ENCODE peak calls at places on chromosome 9, in seven cellular contexts. Q, J, M, P, D, Z and F are unnamed samples.

GRCh38 chr9:22170990-22171663 is 162.0 kb upstream of the CDKN2B start:
- DNase-seq in Z (no peak), M (no peak), P (no peak), Q (no peak), D (no peak), J (no peak), F (no peak)

GRCh38 chr9:105205787-105206511 is 38.5 kb upstream of the SLC44A1 start:
- DNase-seq in J (no peak), Z (peak; percentile 80), Q (no peak), P (peak; percentile 45), M (no peak), D (peak; percentile 94), F (peak; percentile 14)

GRCh38 chr9:92147030-92147853 is 32.0 kb upstream of the SPTLC1 start:
- DNase-seq in D (peak; percentile 94), M (no peak), Z (peak; percentile 74), J (peak; percentile 92), Q (no peak), P (peak; percentile 98), F (no peak)

GRCh38 chr9:88464851-88465250 is 70.1 kb upstream of the NXNL2 start:
- DNase-seq in M (no peak), D (peak; percentile 25), Z (no peak), P (no peak), J (no peak), Q (no peak), F (no peak)

GRCh38 chr9:17531642-17532254 is 47.1 kb upstream of the SH3GL2 start:
- DNase-seq in Q (peak; percentile 25), P (peak; percentile 74), D (peak; percentile 60), J (peak; percentile 45), M (peak; percentile 36), Z (no peak), F (no peak)

GRCh38 chr9:127686461-127687393 is 20.1 kb upstream of the CFAP157 start:
- DNase-seq in Q (no peak), Z (no peak), M (no peak), D (no peak), J (no peak), P (no peak), F (no peak)

GRCh38 chr9:90883661-90884060 is 82.0 kb downstream of the SYK start:
- DNase-seq in Z (no peak), Q (no peak), M (no peak), P (no peak), D (no peak), J (no peak), F (no peak)

GRCh38 chr9:22084336-22085035 is 75.4 kb upstream of the CDKN2B start:
- DNase-seq in M (no peak), P (peak; percentile 96), Z (no peak), J (no peak), D (peak; percentile 97), Q (no peak), F (no peak)

GRCh38 chr9:32590898-32591297 is 17.9 kb upstream of the NDUFB6 start:
- DNase-seq in Q (no peak), D (no peak), Z (no peak), M (no peak), J (no peak), P (no peak), F (no peak)

GRCh38 chr9:133701981-133702797 is 36.0 kb downstream of the SARDH start:
- DNase-seq in D (peak; percentile 15), M (no peak), Z (no peak), P (no peak), J (no peak), Q (peak; percentile 81), F (no peak)

GRCh38 chr9:30329441-30329840 is 2055.0 kb upstream of the ACO1 start:
- DNase-seq in Z (no peak), M (no peak), J (no peak), D (no peak), P (no peak), Q (no peak), F (no peak)

GRCh38 chr9:110123364-110124095 is 84.4 kb downstream of the C9orf152 start:
- DNase-seq in D (peak; percentile 81), J (no peak), P (peak; percentile 45), Z (no peak), M (no peak), Q (no peak), F (no peak)

GRCh38 chr9:6925841-6926240 is 168.1 kb downstream of the KDM4C start:
- DNase-seq in M (no peak), D (no peak), J (peak; percentile 76), P (no peak), Z (no peak), Q (no peak), F (no peak)

GRCh38 chr9:21506910-21507795 is 25.0 kb upstream of the IFNE start:
- DNase-seq in J (no peak), D (peak; percentile 91), Z (no peak), P (peak; percentile 82), M (no peak), Q (no peak), F (no peak)

GRCh38 chr9:65444943-65445342 is 159.9 kb upstream of the FOXD4L5 start:
- DNase-seq in P (no peak), D (no peak), Z (no peak), M (no peak), J (no peak), Q (no peak), F (no peak)

GRCh38 chr9:4678679-4679267 is 596 bp upstream of the CDC37L1 start:
- DNase-seq in J (no peak), D (peak; percentile 19), Q (peak; percentile 71), M (peak; percentile 12), P (no peak), Z (no peak), F (no peak)

GRCh38 chr9:82488702-82489578 is 500.4 kb downstream of the SPATA31D1 start:
- DNase-seq in J (no peak), P (peak; percentile 80), M (no peak), Q (no peak), D (peak; percentile 88), Z (no peak), F (no peak)

GRCh38 chr9:76433851-76434250 is 25.1 kb upstream of the GCNT1 start:
- DNase-seq in P (peak; percentile 39), M (no peak), Q (no peak), J (no peak), Z (no peak), D (peak; percentile 83), F (no peak)

GRCh38 chr9:88590558-88591146 is 55.7 kb downstream of the NXNL2 start:
- DNase-seq in D (no peak), Q (no peak), M (no peak), J (peak; percentile 51), Z (no peak), P (no peak), F (no peak)

GRCh38 chr9:92527832-92528536 is 7.8 kb downstream of the ECM2 start:
- DNase-seq in Z (no peak), J (no peak), D (no peak), P (no peak), M (no peak), Q (no peak), F (no peak)

GRCh38 chr9:12797037-12797436 is 22.2 kb downstream of the LURAP1L start:
- DNase-seq in J (no peak), Z (no peak), P (no peak), M (no peak), Q (no peak), D (no peak), F (no peak)

GRCh38 chr9:124298646-124299235 is 41.0 kb downstream of the NEK6 start:
- DNase-seq in M (no peak), J (no peak), P (no peak), Q (no peak), D (no peak), Z (no peak), F (no peak)

GRCh38 chr9:84139296-84140100 is 158.9 kb downstream of the RMI1 start:
- DNase-seq in M (no peak), Z (no peak), D (peak; percentile 12), J (no peak), P (no peak), Q (no peak), F (no peak)

GRCh38 chr9:84136119-84136868 is 155.7 kb downstream of the RMI1 start:
- DNase-seq in M (no peak), J (no peak), Z (no peak), P (no peak), D (peak; percentile 29), Q (no peak), F (no peak)

GRCh38 chr9:84140535-84141101 is 160.0 kb downstream of the RMI1 start:
- DNase-seq in M (peak; percentile 42), D (peak; percentile 18), Z (no peak), Q (peak; percentile 27), J (no peak), P (no peak), F (no peak)

GRCh38 chr9:84137968-84138367 is 157.4 kb downstream of the RMI1 start:
- DNase-seq in P (no peak), M (no peak), Z (no peak), Q (no peak), D (no peak), J (peak; percentile 17), F (no peak)

DNA sequence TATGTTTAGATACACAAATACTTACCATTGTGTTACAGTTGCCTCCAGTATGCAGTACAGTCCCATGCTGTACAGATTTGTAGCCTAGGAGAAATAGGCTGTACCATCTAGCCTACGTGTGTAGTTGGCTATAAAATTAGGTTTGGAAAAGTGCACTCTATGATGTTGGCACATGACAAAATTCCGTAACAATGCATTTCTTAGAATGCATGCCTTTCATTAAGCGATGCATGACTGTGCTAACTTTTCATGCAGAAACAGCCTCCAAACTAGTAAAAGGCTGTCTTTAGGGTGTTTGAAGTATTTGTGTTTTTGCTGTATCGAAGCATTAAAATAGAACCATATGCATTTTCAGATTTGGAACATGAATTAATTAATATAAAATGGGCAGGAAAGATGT is 157.9 kb downstream of the RMI1 start:
- DNase-seq in Z (no peak), P (no peak), D (no peak), Q (no peak), M (no peak), J (no peak), F (no peak)
- H3K27ac ChIP-seq in Z (no peak overlapping the region), P (no peak overlapping the region), D (no peak overlapping the region), Q (no peak overlapping the region), M (no peak overlapping the region), J (no peak overlapping the region), F (no peak overlapping the region)

GRCh38 chr9:130902204-130903185 is 5.9 kb upstream of the QRFP start:
- DNase-seq in P (no peak), Z (no peak), D (no peak), M (no peak), J (no peak), Q (no peak), F (no peak)
- H3K27ac ChIP-seq in P (peak overlapping the region; percentile 8), Z (no peak overlapping the region), D (no peak overlapping the region), M (no peak overlapping the region), J (no peak overlapping the region), Q (no peak overlapping the region), F (no peak overlapping the region)

GRCh38 chr9:37622462-37622861 is 28.3 kb upstream of the FRMPD1 start:
- DNase-seq in Q (no peak), J (no peak), M (no peak), P (no peak), D (peak; percentile 32), Z (no peak), F (no peak)
- H3K27ac ChIP-seq in Q (no peak overlapping the region), J (no peak overlapping the region), M (no peak overlapping the region), P (no peak overlapping the region), D (no peak overlapping the region), Z (no peak overlapping the region), F (no peak overlapping the region)

GRCh38 chr9:98974554-98974953 is 30.8 kb downstream of the COL15A1 start:
- DNase-seq in D (no peak), Z (no peak), J (no peak), Q (no peak), M (no peak), P (no peak), F (no peak)
- H3K27ac ChIP-seq in D (no peak overlapping the region), Z (peak overlapping the region; percentile 73), J (no peak overlapping the region), Q (no peak overlapping the region), M (no peak overlapping the region), P (no peak overlapping the region), F (no peak overlapping the region)